ENCODE peak calls at places on chromosomes 12 and 14, in six cellular contexts. D, K, P, F, A and Z are unnamed samples.

GRCh38 chr12:6211421-6211869 is 11.2 kb downstream of the CD9 start:
- DNase-seq in A (no peak), P (no peak), K (peak; percentile 93), D (no peak), F (no peak), Z (no peak)

GRCh38 chr12:80702889-80703605 is 4.4 kb upstream of the MYF6 start:
- DNase-seq in A (peak; percentile 65), K (peak; percentile 85), F (no peak), P (peak; percentile 84), D (no peak), Z (peak; percentile 1)

GRCh38 chr12:1732914-1733313 is 42.0 kb downstream of the ADIPOR2 start:
- DNase-seq in D (no peak), P (no peak), A (no peak), F (no peak), K (no peak), Z (no peak)

GRCh38 chr12:52581481-52581880 is 7.8 kb upstream of the KRT74 start:
- DNase-seq in P (no peak), D (no peak), A (peak; percentile 56), K (no peak), F (no peak), Z (peak; percentile 40)

GRCh38 chr14:28867571-28867970 is 101.0 kb downstream of the FOXG1 start:
- DNase-seq in K (peak; percentile 17), P (no peak), F (no peak), A (no peak), D (no peak), Z (no peak)

GRCh38 chr14:98548071-98548686 is 723.8 kb downstream of the BCL11B start:
- DNase-seq in K (no peak), F (no peak), D (no peak), A (no peak), P (no peak), Z (no peak)

GRCh38 chr14:68945585-68946289 is 33.4 kb downstream of the ACTN1 start:
- DNase-seq in P (no peak), F (no peak), K (no peak), D (no peak), A (no peak), Z (no peak)

GRCh38 chr14:30142216-30142615 is 214.6 kb upstream of the PRKD1 start:
- DNase-seq in P (no peak), K (no peak), D (no peak), A (no peak), F (no peak), Z (no peak)

GRCh38 chr12:124861492-124861891 is 2.2 kb downstream of the SCARB1 start:
- DNase-seq in D (peak; percentile 62), K (peak; percentile 55), F (no peak), A (peak; percentile 28), P (no peak), Z (no peak)

GRCh38 chr12:88753074-88753473 is 172.8 kb upstream of the KITLG start:
- DNase-seq in D (peak; percentile 76), P (no peak), K (no peak), A (no peak), F (no peak), Z (no peak)

GRCh38 chr12:4526923-4527546 is 11.7 kb upstream of the RAD51AP1 start:
- DNase-seq in D (peak; percentile 20), A (peak; percentile 31), P (peak; percentile 36), F (no peak), K (peak; percentile 45), Z (no peak)

GRCh38 chr12:129185855-129186254 is 332.6 kb downstream of the GLT1D1 start:
- DNase-seq in P (no peak), A (no peak), K (no peak), D (no peak), F (no peak), Z (no peak)

GRCh38 chr12:109934026-109934425 is 34.0 kb downstream of the TCHP start:
- DNase-seq in K (peak; percentile 43), D (peak; percentile 19), A (peak; percentile 38), F (no peak), P (no peak), Z (no peak)

GRCh38 chr12:99232324-99232723 is 415.2 kb upstream of the GARIN6 start:
- DNase-seq in K (no peak), F (peak; percentile 41), A (no peak), P (no peak), D (no peak), Z (no peak)

GRCh38 chr14:89779707-89780106 is 174.8 kb downstream of the EFCAB11 start:
- DNase-seq in K (no peak), A (no peak), F (no peak), D (no peak), P (no peak), Z (no peak)

GRCh38 chr12:111462134-111462821 is 56.6 kb downstream of the SH2B3 start:
- DNase-seq in K (peak; percentile 71), P (no peak), D (no peak), A (no peak), F (no peak), Z (no peak)

GRCh38 chr12:27627123-27627835 is 69.0 kb upstream of the REP15 start:
- DNase-seq in A (peak; percentile 87), P (no peak), K (peak; percentile 93), D (peak; percentile 75), F (no peak), Z (no peak)

GRCh38 chr12:9334964-9335363 is 126.8 kb upstream of the PZP start:
- DNase-seq in K (no peak), D (no peak), A (no peak), P (no peak), F (no peak), Z (no peak)

GRCh38 chr14:103731481-103731880 is 15.9 kb downstream of the ZFYVE21 start:
- DNase-seq in P (no peak), A (no peak), F (no peak), D (no peak), K (no peak), Z (no peak)

GRCh38 chr14:60573943-60574496 is 65.1 kb downstream of the SIX6 start:
- DNase-seq in F (no peak), K (peak; percentile 73), A (no peak), D (no peak), P (no peak), Z (no peak)

GRCh38 chr12:106766393-106766826 is 8.1 kb upstream of the RIC8B start:
- DNase-seq in D (peak; percentile 70), K (peak; percentile 64), A (no peak), F (no peak), P (no peak), Z (no peak)

GRCh38 chr12:124774462-124775167 is 89.0 kb downstream of the SCARB1 start:
- DNase-seq in D (no peak), F (no peak), P (peak; percentile 67), K (peak; percentile 86), A (peak; percentile 76), Z (peak; percentile 49)

GRCh38 chr12:80830533-80831088 is 107.1 kb downstream of the LIN7A start:
- DNase-seq in D (no peak), K (no peak), A (no peak), P (peak; percentile 12), F (no peak), Z (no peak)

GRCh38 chr12:29591140-29592020 is 93.9 kb upstream of the OVCH1 start:
- DNase-seq in K (peak; percentile 41), D (no peak), F (peak; percentile 62), A (no peak), P (no peak), Z (no peak)

GRCh38 chr12:95083938-95084337 is 10.5 kb upstream of the NR2C1 start:
- DNase-seq in K (peak; percentile 95), D (peak; percentile 76), F (peak; percentile 86), A (no peak), P (no peak), Z (no peak)
- H2AFZ ChIP-seq in K (peak overlapping the region; percentile 32), D (peak overlapping the region; percentile 59), F (no peak overlapping the region), A (no peak overlapping the region), P (no peak overlapping the region), Z (no peak overlapping the region)

DNA sequence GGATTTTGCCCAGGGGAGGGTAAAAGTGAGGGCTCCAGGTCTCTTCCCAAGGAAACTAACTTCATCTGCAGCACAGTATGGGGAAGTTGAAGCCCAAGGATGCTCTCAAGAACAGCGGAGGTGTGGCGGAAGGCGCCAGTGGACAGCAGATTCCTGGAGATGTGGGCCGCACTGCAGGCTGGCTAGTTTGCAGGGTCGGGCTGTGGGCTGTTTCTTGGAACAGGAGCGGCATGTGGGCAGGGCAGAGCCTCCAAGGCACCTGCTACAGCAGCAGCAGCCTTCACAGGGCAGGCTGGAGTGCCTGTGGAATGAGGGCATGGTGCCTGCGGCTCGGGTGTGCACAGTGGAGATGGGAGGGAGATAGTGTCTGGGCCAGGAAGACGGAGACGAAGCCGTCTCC is 100.0 kb upstream of the SFSWAP start:
- DNase-seq in D (no peak), P (no peak), K (no peak), F (no peak), A (no peak), Z (no peak)
- TF ChIP-seq EZH2 in D (no peak), P (no peak), K (no peak), F (no peak), A (no peak), Z (no peak)

GRCh38 chr14:20989464-20989786 is 355 bp upstream of the METTL17 start:
- DNase-seq in P (no peak), A (no peak), F (no peak), K (no peak), D (no peak), Z (peak; percentile 48)
- H3K9ac ChIP-seq in P (no peak overlapping the region), A (peak overlapping the region; percentile 47), F (no peak overlapping the region), K (peak overlapping the region; percentile 34), D (peak overlapping the region; percentile 58), Z (peak overlapping the region; percentile 56)

DNA sequence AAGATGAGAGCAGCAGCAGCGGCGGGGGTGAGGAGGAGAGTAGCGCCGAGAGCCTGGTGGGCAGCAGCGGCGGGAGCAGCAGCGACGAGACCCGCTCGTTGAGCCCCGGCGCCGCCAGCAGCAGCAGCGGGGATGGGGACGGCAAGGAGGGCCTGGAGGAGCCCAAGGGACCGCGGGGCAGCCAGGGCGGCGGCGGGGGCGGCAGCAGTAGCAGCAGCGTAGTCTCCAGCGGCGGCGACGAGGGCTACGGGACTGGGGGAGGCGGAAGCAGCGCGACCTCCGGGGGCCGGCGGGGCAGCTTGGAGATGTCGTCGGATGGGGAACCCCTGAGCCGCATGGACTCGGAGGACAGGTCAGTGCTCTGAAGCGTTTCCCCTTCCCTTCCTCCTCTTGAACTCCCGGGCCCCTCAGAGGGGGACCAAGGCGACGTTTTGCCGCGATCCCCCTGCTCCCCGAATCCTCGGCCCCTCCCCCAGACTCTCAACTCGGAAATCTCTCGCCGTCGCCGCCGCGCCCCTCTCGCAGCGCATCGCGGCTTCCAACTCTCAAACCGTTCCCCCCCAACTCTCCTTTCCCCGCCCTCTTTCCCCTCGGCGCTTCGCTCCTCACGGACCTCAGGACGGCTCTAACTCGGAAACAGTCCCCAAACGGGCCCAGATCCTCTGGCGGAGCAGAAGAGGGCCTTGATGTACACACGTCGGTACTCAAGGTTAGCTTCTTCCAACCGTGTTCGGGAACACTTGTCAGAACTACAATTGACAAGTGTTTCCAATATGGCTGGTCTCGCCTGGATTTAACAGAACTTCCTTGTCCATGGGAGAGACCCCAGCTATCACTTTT is 947 bp downstream of the AEBP2 start:
- DNase-seq in A (peak; percentile 34), F (peak; percentile 81), D (peak; percentile 69), K (peak; percentile 50), P (peak; percentile 32), Z (no peak)
- H2AFZ ChIP-seq in A (peak overlapping the region; percentile 84), F (no peak overlapping the region), D (peak overlapping the region; percentile 46), K (peak overlapping the region; percentile 55), P (peak overlapping the region; percentile 86), Z (peak overlapping the region; percentile 83)

GRCh38 chr14:84533181-84533580 is 996.8 kb upstream of the FLRT2 start:
- DNase-seq in D (no peak), P (no peak), A (no peak), K (no peak), F (no peak), Z (no peak)
- TF ChIP-seq EZH2 in D (no peak), P (no peak), A (no peak), K (no peak), F (no peak), Z (no peak)